ENCODE peak calls at places on chromosomes 13 and 19, in ten cellular contexts. J is GM12878; Q is astrocyte; D is mammary epithelial cell; W is bronchial epithelial cell; O is CD4-positive, alpha-beta memory T cell; Z is upper lobe of left lung; G is small intestine; S is psoas muscle; Y is brain microvascular endothelial cell. U is an unnamed sample.
A peak's percentile ranks its signal among the peaks of the same experiment; 100 is the strongest.

GRCh38 chr19:46924874-46925547 is 64.2 kb downstream of the ARHGAP35 start:
- DNase-seq in O (no peak), Q (no peak), D (peak; percentile 63), W (peak; percentile 51), J (no peak), Y (no peak), S (no peak), G (peak; percentile 67), Z (peak; percentile 33), U (no peak)

GRCh38 chr13:50780201-50781015 is 63.1 kb downstream of the DLEU7 start:
- DNase-seq in W (no peak), Z (no peak), O (no peak), D (no peak), S (no peak), J (no peak), Y (no peak), Q (peak; percentile 33), G (no peak), U (no peak)

GRCh38 chr13:109154546-109154945 is 525.1 kb downstream of the MYO16 start:
- DNase-seq in D (no peak), W (peak; percentile 71), Q (peak; percentile 60), J (no peak), G (no peak), O (no peak), Z (no peak), Y (no peak), S (no peak), U (no peak)

GRCh38 chr19:5111051-5111450 is 142.1 kb downstream of the KDM4B start:
- DNase-seq in Z (no peak), D (no peak), Q (no peak), S (no peak), O (no peak), Y (no peak), W (no peak), J (no peak), G (no peak), U (no peak)

GRCh38 chr13:91362908-91363307 is 15.4 kb downstream of the MIR17HG start:
- DNase-seq in Q (no peak), W (no peak), Y (no peak), D (no peak), S (no peak), G (no peak), Z (no peak), J (no peak), O (no peak), U (no peak)

GRCh38 chr13:26132756-26133155 is 80.9 kb upstream of the SHISA2 start:
- DNase-seq in Z (no peak), Y (no peak), S (no peak), D (peak; percentile 3), W (peak; percentile 1), Q (peak; percentile 1), J (no peak), O (no peak), G (no peak), U (no peak)

GRCh38 chr19:12939292-12939606 is 840 bp downstream of the CALR start:
- DNase-seq in O (peak; percentile 17), Q (peak; percentile 30), S (no peak), Z (peak; percentile 51), G (peak; percentile 24), J (no peak), Y (peak; percentile 57), D (peak; percentile 44), W (no peak), U (peak; percentile 50)

GRCh38 chr13:66265446-66265845 is 964.7 kb downstream of the PCDH9 start:
- DNase-seq in G (no peak), S (no peak), Y (peak; percentile 1), W (no peak), O (no peak), Q (peak; percentile 56), D (no peak), J (no peak), Z (no peak), U (no peak)

GRCh38 chr13:31310781-31311180 is 111.0 kb downstream of the B3GLCT start:
- DNase-seq in Y (no peak), O (no peak), Z (no peak), Q (no peak), G (no peak), W (peak; percentile 73), D (peak; percentile 55), S (peak; percentile 41), J (no peak), U (no peak)

GRCh38 chr13:65929436-65929835 is 1300.7 kb downstream of the PCDH9 start:
- DNase-seq in W (no peak), D (no peak), Q (no peak), J (no peak), G (no peak), Y (no peak), S (no peak), Z (no peak), O (no peak), U (no peak)

GRCh38 chr13:27263438-27263837 is 7.2 kb upstream of the RASL11A start:
- DNase-seq in Q (no peak), Y (no peak), J (no peak), G (no peak), S (no peak), W (no peak), D (no peak), Z (no peak), O (no peak), U (no peak)

GRCh38 chr19:16326401-16327130 is 1.9 kb downstream of the KLF2 start:
- DNase-seq in Q (no peak), W (no peak), O (peak; percentile 72), D (no peak), J (no peak), G (no peak), Z (peak; percentile 31), S (peak; percentile 40), Y (no peak), U (peak; percentile 56)

GRCh38 chr19:35248310-35249145 is at the start of gene LSR:
- DNase-seq in Q (no peak), Z (peak; percentile 90), J (peak; percentile 70), Y (no peak), D (peak; percentile 96), O (peak; percentile 84), G (peak; percentile 96), W (peak; percentile 77), S (peak; percentile 47), U (peak; percentile 94)

GRCh38 chr13:20174656-20175405 is 14.0 kb upstream of the GJA3 start:
- DNase-seq in D (peak; percentile 98), S (peak; percentile 77), Q (peak; percentile 91), J (peak; percentile 43), O (no peak), W (peak; percentile 98), Z (peak; percentile 95), Y (peak; percentile 91), G (peak; percentile 90), U (peak; percentile 56)

GRCh38 chr13:45340422-45341033 is 455 bp downstream of the TPT1 start:
- DNase-seq in Y (peak; percentile 82), Q (peak; percentile 78), J (no peak), Z (peak; percentile 93), O (peak; percentile 82), D (peak; percentile 86), G (peak; percentile 90), W (peak; percentile 68), S (peak; percentile 94), U (peak; percentile 82)
- H3K36me3 ChIP-seq in Y (peaks cover 53% of the 10 kb centered on the region), Q (peaks cover 48% of the 10 kb centered on the region), J (peaks cover 23% of the 10 kb centered on the region), Z (peaks cover 61% of the 10 kb centered on the region), O (peaks cover 40% of the 10 kb centered on the region), D (peaks cover 48% of the 10 kb centered on the region), G (peaks cover 19% of the 10 kb centered on the region), W (peaks cover 23% of the 10 kb centered on the region), S (peaks cover 17% of the 10 kb centered on the region), U (peaks cover 17% of the 10 kb centered on the region)

DNA sequence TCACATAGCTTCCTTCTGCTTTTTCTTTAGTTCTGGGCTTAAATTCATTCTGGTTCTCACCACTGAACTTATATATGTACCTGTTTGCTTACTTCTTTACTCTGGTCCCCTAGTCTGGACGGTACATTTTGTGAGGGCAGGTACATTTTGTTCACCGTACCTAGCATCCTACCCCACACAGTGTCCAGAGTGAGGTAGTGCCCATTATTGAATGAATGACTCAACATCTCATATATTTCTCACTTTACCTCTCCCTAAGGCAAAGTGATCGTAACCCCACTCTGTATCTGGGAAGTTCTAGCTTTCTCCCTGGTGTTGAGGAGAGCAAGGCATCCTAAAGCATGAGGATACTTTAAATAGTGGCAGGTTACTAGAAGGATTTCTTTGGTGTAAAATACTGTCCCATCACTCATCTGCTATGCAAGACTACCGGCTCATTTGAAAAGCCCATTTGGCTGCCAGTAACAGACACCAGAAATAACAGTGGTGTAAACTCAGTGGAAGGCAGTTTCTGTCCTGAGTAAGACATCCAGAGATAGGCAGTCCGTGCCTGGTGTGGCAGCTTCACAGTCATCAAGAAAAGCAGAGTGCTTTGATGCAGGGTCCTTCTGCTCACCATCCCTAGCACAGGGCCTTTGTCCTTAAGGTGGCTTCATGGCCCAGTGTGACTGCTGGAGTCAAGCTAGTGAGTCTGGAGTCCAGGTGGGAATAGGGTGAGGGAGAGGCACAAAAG is 111.9 kb downstream of the SIPA1L3 start:
- DNase-seq in J (no peak), W (no peak), S (no peak), Q (no peak), Z (no peak), O (no peak), D (no peak), Y (no peak), G (no peak), U (no peak)
- H3K36me3 ChIP-seq in J (peaks cover 3% of the 10 kb centered on the region), W (no peaks in the 10 kb centered on the region), S (no peaks in the 10 kb centered on the region), Q (no peaks in the 10 kb centered on the region), Z (no peaks in the 10 kb centered on the region), O (no peaks in the 10 kb centered on the region), D (no peaks in the 10 kb centered on the region), Y (no peaks in the 10 kb centered on the region), G (no peaks in the 10 kb centered on the region), U (peaks cover 3% of the 10 kb centered on the region)

GRCh38 chr13:75091707-75092106 is 390.3 kb downstream of the TBC1D4 start:
- DNase-seq in J (no peak), Z (no peak), Y (no peak), O (no peak), Q (no peak), W (no peak), D (no peak), G (no peak), S (no peak), U (no peak)
- H3K36me3 ChIP-seq in J (no peaks in the 10 kb centered on the region), Z (no peaks in the 10 kb centered on the region), Y (no peaks in the 10 kb centered on the region), O (no peaks in the 10 kb centered on the region), Q (no peaks in the 10 kb centered on the region), W (no peaks in the 10 kb centered on the region), D (no peaks in the 10 kb centered on the region), G (no peaks in the 10 kb centered on the region), S (no peaks in the 10 kb centered on the region), U (no peaks in the 10 kb centered on the region)

GRCh38 chr13:113822266-113822665 is 41.6 kb downstream of the GAS6 start:
- DNase-seq in G (no peak), O (no peak), W (no peak), Z (no peak), S (no peak), Y (no peak), J (no peak), Q (no peak), D (no peak), U (no peak)

GRCh38 chr13:113825851-113826250 is 38.0 kb downstream of the GAS6 start:
- DNase-seq in O (no peak), D (no peak), W (no peak), Q (no peak), S (no peak), G (no peak), Y (no peak), J (no peak), Z (no peak), U (no peak)

GRCh38 chr13:113822956-113823744 is 40.7 kb downstream of the GAS6 start:
- DNase-seq in G (no peak), D (no peak), W (no peak), J (no peak), S (no peak), Q (no peak), Y (no peak), Z (no peak), O (no peak), U (no peak)

GRCh38 chr13:113821847-113822246 is 42.0 kb downstream of the GAS6 start:
- DNase-seq in Q (no peak), J (no peak), G (no peak), W (no peak), D (no peak), S (no peak), Z (no peak), Y (no peak), O (no peak), U (no peak)

GRCh38 chr13:113823771-113824170 is 40.1 kb downstream of the GAS6 start:
- DNase-seq in Y (no peak), G (no peak), D (no peak), J (no peak), Q (no peak), Z (no peak), W (no peak), O (no peak), S (no peak), U (no peak)
- H3K36me3 ChIP-seq in Y (no peaks in the 10 kb centered on the region), G (peaks cover 6% of the 10 kb centered on the region), D (peaks cover 19% of the 10 kb centered on the region), J (no peaks in the 10 kb centered on the region), Q (no peaks in the 10 kb centered on the region), Z (peaks cover 51% of the 10 kb centered on the region), W (peaks cover 22% of the 10 kb centered on the region), O (no peaks in the 10 kb centered on the region), S (no peaks in the 10 kb centered on the region), U (no peaks in the 10 kb centered on the region)